ENCODE peak calls at places on chromosomes 7 and 10, in six cellular contexts. R is stimulated activated CD8-positive, alpha-beta memory T cell treated with anti-CD3 and anti-CD28 coated beads, Interleukin-4, amount 100 ng/mL, for 4 hours; T is stimulated activated naive CD4-positive, alpha-beta T cell; C is NCI-H460; K is ELR; A is T-helper 17 cell. L is an unnamed sample.

GRCh38 chr7:2573747-2574146 is 15.0 kb downstream of the IQCE start:
- DNase-seq in R (no peak), T (no peak), C (no peak), K (no peak), A (no peak), L (no peak)

GRCh38 chr10:10830316-10831061 is 187.2 kb upstream of the CELF2 start:
- DNase-seq in R (no peak), T (no peak), C (no peak), K (peak; percentile 77), A (no peak), L (no peak)

GRCh38 chr10:69464801-69465401 is 13.6 kb downstream of the TSPAN15 start:
- DNase-seq in R (no peak), T (no peak), C (no peak), K (no peak), A (no peak), L (no peak)

GRCh38 chr10:75035975-75036708 is 75.3 kb upstream of the SAMD8 start:
- DNase-seq in R (no peak), T (no peak), C (no peak), K (peak; percentile 57), A (no peak), L (no peak)

GRCh38 chr7:70093496-70093895 is 495.2 kb downstream of the AUTS2 start:
- DNase-seq in R (no peak), T (no peak), C (no peak), K (no peak), A (no peak), L (no peak)

GRCh38 chr7:151520419-151521229 is 929 bp upstream of the RHEB start:
- DNase-seq in R (no peak), T (peak; percentile 38), C (no peak), K (peak; percentile 37), A (peak; percentile 19), L (no peak)

GRCh38 chr7:152501506-152501905 is 65.7 kb upstream of the KMT2C start:
- DNase-seq in R (no peak), T (no peak), C (no peak), K (peak; percentile 7), A (no peak), L (peak; percentile 34)

GRCh38 chr10:14700551-14700950 is 74.1 kb downstream of the FAM107B start:
- DNase-seq in R (no peak), T (no peak), C (no peak), K (no peak), A (no peak), L (no peak)